ENCODE peak calls at places on chromosomes 16 and 17, in four cellular contexts. P, R, O and Y are unnamed samples.

GRCh38 chr16:68458101-68458500 is 9.8 kb upstream of the SMPD3 start:
- DNase-seq in P (no peak), R (no peak), O (no peak), Y (no peak)

GRCh38 chr17:6427284-6427781 is 7.6 kb downstream of the AIPL1 start:
- DNase-seq in P (peak), R (peak), O (peak), Y (no peak)

GRCh38 chr17:45246861-45247428 is 14.9 kb downstream of the SPATA32 start:
- DNase-seq in P (no peak), R (no peak), O (peak), Y (peak)

GRCh38 chr16:57630931-57631845 is 2.8 kb downstream of the ADGRG1 start:
- DNase-seq in P (no peak), R (no peak), O (no peak), Y (no peak)

GRCh38 chr17:43344700-43345099 is 54.1 kb upstream of the ARL4D start:
- DNase-seq in P (no peak), R (no peak), O (no peak), Y (no peak)

GRCh38 chr16:66886914-66887313 is 6.6 kb downstream of the PDP2 start:
- DNase-seq in P (no peak), R (no peak), O (no peak), Y (no peak)

GRCh38 chr16:59259964-59260348 is 525.8 kb upstream of the GOT2 start:
- DNase-seq in P (no peak), R (no peak), O (no peak), Y (no peak)

GRCh38 chr17:76188213-76189060 is 47.4 kb upstream of the FOXJ1 start:
- DNase-seq in P (no peak), R (peak), O (no peak), Y (no peak)

GRCh38 chr17:75430159-75430748 is 24.8 kb upstream of the GRB2 start:
- DNase-seq in P (no peak), R (peak), O (no peak), Y (peak)

GRCh38 chr16:24668481-24669001 is 60.9 kb upstream of the TNRC6A start:
- DNase-seq in P (no peak), R (peak), O (no peak), Y (peak)

GRCh38 chr17:74552037-74552436 is 6.1 kb upstream of the CD300C start:
- DNase-seq in P (no peak), R (no peak), O (no peak), Y (no peak)

GRCh38 chr16:25135239-25135878 is 23.8 kb downstream of the LCMT1 start:
- DNase-seq in P (no peak), R (peak), O (no peak), Y (peak)